ENCODE peak calls at places on chromosomes 4 and X, in seven cellular contexts. A is left ventricle myocardium superior; B is Daoy; Y is neuronal stem cell; G is activated effector memory CD4-positive, alpha-beta T cell treated with Interleukin-2 at 50 U/mL for 16 hours; O is omental fat pad; J is cardiac muscle cell. T is an unnamed sample.

GRCh38 chr4:24913099-24913445 is 230 bp upstream of the CCDC149 start:
- DNase-seq in G (no peak), B (no peak), A (no peak), O (no peak), Y (no peak), J (no peak), T (no peak)

GRCh38 chr4:26826721-26827120 is 33.9 kb upstream of the STIM2 start:
- DNase-seq in J (peak; percentile 68), G (no peak), O (no peak), Y (no peak), A (no peak), B (no peak), T (no peak)

GRCh38 chr4:125319311-125319710 is 4.6 kb downstream of the FAT4 start:
- DNase-seq in Y (no peak), B (no peak), O (no peak), J (no peak), G (no peak), A (no peak), T (no peak)

GRCh38 chr4:84924439-84924838 is 42.1 kb downstream of the WDFY3 start:
- DNase-seq in G (no peak), A (no peak), B (no peak), J (no peak), O (no peak), Y (no peak), T (no peak)

GRCh38 chr4:124631760-124632159 is 80.8 kb downstream of the ANKRD50 start:
- DNase-seq in A (no peak), B (peak; percentile 81), O (no peak), G (no peak), Y (no peak), J (peak; percentile 94), T (no peak)

GRCh38 chr4:165668694-165669093 is 204.3 kb upstream of the TLL1 start:
- DNase-seq in Y (no peak), B (peak; percentile 3), A (no peak), J (peak; percentile 68), O (no peak), G (no peak), T (no peak)

GRCh38 chrX:155534800-155535199 is 76.4 kb upstream of the F8A3 start:
- DNase-seq in J (peak; percentile 2), A (no peak), O (no peak), G (no peak), Y (no peak), B (no peak), T (peak; percentile 12)

GRCh38 chr4:112245383-112245782 is 13.8 kb downstream of the AP1AR start:
- DNase-seq in A (no peak), O (no peak), Y (no peak), B (no peak), J (peak; percentile 35), G (no peak), T (no peak)

GRCh38 chrX:57172544-57172943 is 35.3 kb upstream of the SPIN2A start:
- DNase-seq in B (no peak), G (no peak), A (peak; percentile 48), Y (no peak), J (no peak), O (no peak), T (no peak)

GRCh38 chr4:93147524-93148212 is 680.9 kb upstream of the ATOH1 start:
- DNase-seq in B (no peak), Y (peak; percentile 29), A (no peak), O (no peak), G (no peak), J (no peak), T (no peak)

GRCh38 chr4:110107868-110108267 is 90.5 kb downstream of the ELOVL6 start:
- DNase-seq in G (no peak), B (no peak), J (peak; percentile 55), Y (no peak), A (no peak), O (no peak), T (no peak)